ENCODE peak calls at places on chromosomes 2 and 18, in four cellular contexts. E is neural progenitor cell, K is tibial nerve, J is right atrium auricular region. U is an unnamed sample.

GRCh38 chr2:138780451-138780880 is 276 bp upstream of the NXPH2 start:
- DNase-seq in E (peak), K (no peak), J (no peak), U (no peak)

GRCh38 chr2:26696352-26696816 is 3.9 kb downstream of the KCNK3 start:
- DNase-seq in J (no peak), K (no peak), E (no peak), U (no peak)

GRCh38 chr2:5549061-5549601 is 143.1 kb upstream of the SOX11 start:
- DNase-seq in K (no peak), J (no peak), E (peak), U (no peak)

GRCh38 chr2:239772721-239773120 is 252.4 kb downstream of the NDUFA10 start:
- DNase-seq in J (no peak), E (no peak), K (no peak), U (no peak)

GRCh38 chr18:6629635-6630140 is 99.8 kb upstream of the ARHGAP28 start:
- DNase-seq in K (no peak), J (no peak), E (no peak), U (no peak)

GRCh38 chr18:68962623-68963022 is 164.7 kb downstream of the CCDC102B start:
- DNase-seq in E (no peak), J (no peak), K (no peak), U (no peak)

GRCh38 chr2:237697586-237698337 is 70.4 kb downstream of the LRRFIP1 start:
- DNase-seq in E (no peak), K (no peak), J (no peak), U (peak)

GRCh38 chr2:160114020-160114419 is 51.6 kb upstream of the PLA2R1 start:
- DNase-seq in E (no peak), K (no peak), J (no peak), U (no peak)

GRCh38 chr2:157231476-157231875 is 26.0 kb upstream of the GALNT5 start:
- DNase-seq in J (no peak), E (no peak), K (no peak), U (no peak)

GRCh38 chr2:227871375-227871788 is at the start of gene DAW1:
- DNase-seq in K (no peak), J (no peak), E (no peak), U (no peak)

GRCh38 chr2:52113338-52113737 is 1081.4 kb upstream of the NRXN1 start:
- DNase-seq in K (no peak), J (no peak), E (no peak), U (no peak)

GRCh38 chr2:9753276-9753600 is 90.0 kb upstream of the TAF1B start:
- DNase-seq in K (peak), J (peak), E (peak), U (peak)

GRCh38 chr2:237432484-237433092 is 18.6 kb upstream of the COL6A3 start:
- DNase-seq in J (no peak), K (no peak), E (no peak), U (no peak)

GRCh38 chr2:150076281-150076680 is 411.2 kb downstream of the RND3 start:
- DNase-seq in J (no peak), E (no peak), K (no peak), U (no peak)

GRCh38 chr18:44733069-44733753 is 52.5 kb downstream of the SETBP1 start:
- DNase-seq in K (peak), J (no peak), E (no peak), U (no peak)

GRCh38 chr2:1731963-1732768 is 12.1 kb downstream of the PXDN start:
- DNase-seq in K (peak), E (peak), J (peak), U (no peak)

GRCh38 chr2:210366675-210367080 is 51.7 kb upstream of the MYL1 start:
- DNase-seq in E (no peak), K (no peak), J (no peak), U (no peak)

GRCh38 chr2:121570036-121570664 is 39.5 kb downstream of the RNU4ATAC start:
- DNase-seq in K (no peak), E (no peak), J (no peak), U (no peak)

GRCh38 chr2:239324456-239324855 is 76.4 kb downstream of the HDAC4 start:
- DNase-seq in K (no peak), E (no peak), J (no peak), U (no peak)

GRCh38 chr18:47911877-47912276 is 18.6 kb downstream of the SMAD2 start:
- DNase-seq in K (no peak), E (no peak), J (no peak), U (no peak)

GRCh38 chr18:34710430-34711386 is 610 bp downstream of the DTNA start:
- DNase-seq in J (no peak), K (no peak), E (no peak), U (no peak)

GRCh38 chr2:20781656-20782265 is 41.1 kb downstream of the LDAH start:
- DNase-seq in E (peak), K (no peak), J (no peak), U (no peak)

GRCh38 chr18:35770360-35770759 is 188.8 kb downstream of the GALNT1 start:
- DNase-seq in J (no peak), K (no peak), E (no peak), U (no peak)

GRCh38 chr2:205580591-205580990 is 101.7 kb upstream of the NRP2 start:
- DNase-seq in K (no peak), E (no peak), J (no peak), U (no peak)

GRCh38 chr2:191304939-191305875 is 60.0 kb downstream of the MYO1B start:
- DNase-seq in J (peak), K (peak), E (peak), U (peak)

GRCh38 chr18:41077076-41077475 is 878.0 kb upstream of the PIK3C3 start:
- DNase-seq in J (no peak), E (no peak), K (no peak), U (no peak)

GRCh38 chr2:118246726-118247125 is 158.5 kb downstream of the INSIG2 start:
- DNase-seq in E (no peak), K (no peak), J (peak), U (no peak)

GRCh38 chr2:131557558-131558321 is 30.1 kb downstream of the CCDC74A start:
- DNase-seq in K (no peak), J (no peak), E (no peak), U (no peak)

GRCh38 chr2:216315817-216316603 is 56.3 kb downstream of the MARCHF4 start:
- DNase-seq in E (peak), J (no peak), K (no peak), U (no peak)

GRCh38 chr2:149613712-149614111 is 26.1 kb upstream of the MMADHC start:
- DNase-seq in J (no peak), K (no peak), E (no peak), U (no peak)

GRCh38 chr18:44683566-44683965 is 2.9 kb downstream of the SETBP1 start:
- DNase-seq in E (no peak), J (no peak), K (no peak), U (no peak)

GRCh38 chr2:23456881-23457760 is 72.1 kb downstream of the KLHL29 start:
- DNase-seq in E (no peak), K (no peak), J (peak), U (no peak)

GRCh38 chr2:64906853-64907536 is 82.2 kb upstream of the SLC1A4 start:
- DNase-seq in J (no peak), K (no peak), E (no peak), U (no peak)

GRCh38 chr2:121232626-121233265 is 52.3 kb downstream of the TFCP2L1 start:
- DNase-seq in K (no peak), J (no peak), E (no peak), U (no peak)

GRCh38 chr2:196336715-196337617 is 165.6 kb upstream of the STK17B start:
- DNase-seq in K (peak), J (no peak), E (peak), U (no peak)

GRCh38 chr2:238720232-238720672 is 127.6 kb upstream of the TWIST2 start:
- DNase-seq in K (peak), E (peak), J (peak), U (peak)

GRCh38 chr2:237630216-237631000 is 3.0 kb downstream of the LRRFIP1 start:
- DNase-seq in E (no peak), K (no peak), J (no peak), U (no peak)

GRCh38 chr2:233117811-233118480 is 57.8 kb downstream of the INPP5D start:
- DNase-seq in K (no peak), J (no peak), E (no peak), U (no peak)

GRCh38 chr2:96763511-96764252 is 3.0 kb downstream of the CNNM4 start:
- DNase-seq in K (no peak), J (no peak), E (peak), U (no peak)

DNA sequence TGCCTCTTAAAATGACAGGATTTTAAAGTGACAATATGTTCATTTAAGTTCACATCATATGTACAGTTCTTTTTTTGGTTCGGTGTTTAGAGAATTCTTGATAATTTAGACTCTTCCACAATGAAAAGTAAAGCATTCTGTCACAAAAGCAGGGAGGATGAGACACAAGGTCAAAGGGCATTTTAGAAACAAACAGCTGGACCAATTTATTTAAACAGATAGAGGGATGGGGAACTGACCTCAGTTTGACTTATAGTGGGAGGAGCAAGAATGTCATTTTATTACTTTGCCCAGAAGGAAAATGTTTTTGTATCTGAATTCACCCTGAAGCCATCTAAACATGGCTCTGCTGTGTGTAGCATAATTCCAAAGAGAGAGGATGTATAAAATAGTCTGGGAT is 128.5 kb downstream of the MEIS1 start:
- DNase-seq in K (no peak), J (no peak), E (no peak), U (no peak)
- H3K27ac ChIP-seq in K (no peak), J (no peak), E (no peak), U (no peak)

DNA sequence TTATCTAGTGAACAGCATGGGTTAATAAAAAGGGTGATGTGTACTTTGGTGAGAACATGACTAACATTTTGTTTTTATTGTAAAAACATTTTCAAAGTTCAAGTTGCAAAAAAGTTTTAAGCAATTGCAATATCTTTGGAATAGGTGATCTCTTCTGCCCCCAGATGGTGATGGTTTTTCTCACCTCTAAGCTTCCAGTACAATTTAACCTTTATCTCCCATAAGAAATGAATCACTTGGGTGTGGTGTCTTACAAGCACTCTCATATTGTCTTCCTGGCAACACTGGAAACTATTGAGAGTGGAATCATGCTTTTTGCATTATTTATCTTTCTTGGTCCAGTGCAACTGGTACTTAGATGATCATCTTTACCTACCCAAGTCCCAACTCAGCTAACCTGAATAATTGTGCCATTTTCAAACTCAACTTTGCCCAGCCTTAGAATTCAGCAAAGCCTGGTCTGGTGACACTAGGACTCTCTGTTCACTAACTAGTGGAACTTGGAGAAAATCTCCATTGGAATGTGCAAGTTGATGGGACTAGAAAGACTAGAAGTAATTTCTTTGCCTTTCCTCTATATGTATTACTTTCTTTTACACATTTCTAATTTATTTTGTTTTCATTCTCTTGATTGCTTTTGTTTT is 964.6 kb upstream of the ZEB2 start:
- DNase-seq in J (no peak), K (no peak), E (no peak), U (no peak)
- H3K27ac ChIP-seq in J (no peak), K (no peak), E (no peak), U (no peak)

GRCh38 chr2:162245051-162245450 is 1.8 kb upstream of the FAP start:
- DNase-seq in K (no peak), E (no peak), J (no peak), U (no peak)
- H3K27ac ChIP-seq in K (no peak), E (no peak), J (peak), U (peak)

GRCh38 chr18:76444436-76445105 is 50.5 kb downstream of the ZNF516 start:
- DNase-seq in E (no peak), K (no peak), J (no peak), U (no peak)

GRCh38 chr18:76445741-76446232 is 49.3 kb downstream of the ZNF516 start:
- DNase-seq in J (no peak), K (no peak), E (no peak), U (no peak)

GRCh38 chr18:76446321-76446720 is 48.7 kb downstream of the ZNF516 start:
- DNase-seq in E (no peak), K (no peak), J (peak), U (no peak)

GRCh38 chr18:76443519-76444435 is 51.3 kb downstream of the ZNF516 start:
- DNase-seq in K (no peak), J (no peak), E (no peak), U (no peak)

DNA sequence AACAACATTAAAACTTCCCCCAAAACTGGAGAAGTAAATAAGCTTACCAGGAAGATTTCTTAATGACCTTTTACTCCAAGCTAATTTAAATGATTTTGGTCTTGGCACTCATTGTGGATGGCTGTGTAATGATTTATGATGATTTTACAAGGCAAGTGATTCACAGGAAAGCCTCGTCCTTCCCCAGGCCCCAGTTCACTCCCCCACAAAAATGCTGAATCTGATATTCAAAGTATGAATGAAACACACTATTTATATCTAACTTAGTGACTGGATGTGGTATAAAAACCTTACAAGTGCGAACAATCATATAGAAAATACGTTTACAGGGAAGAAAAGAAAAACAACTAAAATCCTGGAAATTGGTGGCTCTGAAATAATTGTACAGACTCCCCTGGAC is 49.8 kb downstream of the ZNF516 start:
- DNase-seq in J (no peak), E (no peak), K (no peak), U (no peak)
- H3K27ac ChIP-seq in J (no peak), E (no peak), K (peak), U (no peak)

DNA sequence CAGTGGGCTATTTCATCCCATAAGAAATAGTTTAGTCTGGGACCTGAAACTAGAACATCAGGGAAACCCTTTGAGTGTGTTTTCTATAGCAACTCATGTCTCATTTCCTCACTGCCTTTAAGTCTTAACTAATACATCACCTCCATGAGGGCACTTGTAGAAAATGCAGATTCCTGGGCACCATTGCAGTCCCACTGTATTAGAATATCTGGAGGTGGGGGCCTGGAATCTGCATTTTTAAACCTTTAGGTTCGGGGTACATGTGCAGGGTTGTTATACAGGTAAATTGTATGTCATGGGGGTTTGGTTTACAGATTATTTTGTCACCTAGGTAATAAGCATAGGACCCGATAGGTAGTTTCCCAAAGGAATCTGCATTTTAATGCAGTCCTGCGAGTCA is 87.4 kb downstream of the ARHGEF33 start:
- DNase-seq in K (no peak), E (no peak), J (no peak), U (no peak)
- H3K27ac ChIP-seq in K (no peak), E (no peak), J (no peak), U (no peak)

DNA sequence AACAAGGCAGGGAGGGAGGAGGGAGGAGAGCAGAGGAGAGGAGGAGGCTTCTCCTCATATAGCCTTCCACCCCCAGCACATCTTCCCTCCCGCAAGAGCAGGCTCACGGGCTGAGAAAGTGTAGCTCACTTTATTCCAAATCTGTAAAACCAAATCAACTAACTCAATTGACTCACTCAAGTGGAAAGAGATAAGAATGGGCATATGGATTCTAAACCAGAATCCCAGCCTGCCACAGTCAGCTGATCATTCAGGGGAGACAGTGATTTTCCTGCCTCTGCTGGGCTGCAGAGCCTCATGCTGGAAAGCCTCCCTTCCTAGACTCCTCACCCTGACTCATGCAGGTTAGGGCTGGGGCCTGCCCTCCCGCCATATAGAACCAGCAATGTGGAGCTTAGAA is 4.2 kb upstream of the TWSG1 start:
- DNase-seq in J (no peak), K (no peak), E (peak), U (no peak)
- H3K27ac ChIP-seq in J (no peak), K (no peak), E (no peak), U (no peak)

U was measured in ascending aorta.